ENCODE peak calls at places on chromosome 10, in four cellular contexts. U, Z, P and X are unnamed samples.

GRCh38 chr10:62813981-62814380 is 2.2 kb downstream of the EGR2 start:
- DNase-seq in U (no peak), P (no peak), Z (no peak), X (no peak)

GRCh38 chr10:89160339-89160738 is 46.8 kb downstream of the CH25H start:
- DNase-seq in Z (no peak), P (no peak), U (no peak), X (no peak)

GRCh38 chr10:127151541-127151940 is 44.9 kb downstream of the INSYN2A start:
- DNase-seq in Z (no peak), U (no peak), P (no peak), X (no peak)

GRCh38 chr10:88091490-88092061 is 228.2 kb downstream of the PTEN start:
- DNase-seq in P (no peak), U (no peak), Z (no peak), X (no peak)

GRCh38 chr10:43861966-43862751 is 213.5 kb upstream of the ZNF32 start:
- DNase-seq in U (peak), Z (no peak), P (no peak), X (no peak)

GRCh38 chr10:126872768-126873167 is 32.5 kb upstream of the DOCK1 start:
- DNase-seq in Z (no peak), U (no peak), P (no peak), X (no peak)

GRCh38 chr10:59470570-59470969 is 108.2 kb upstream of the FAM13C start:
- DNase-seq in U (no peak), Z (no peak), P (no peak), X (no peak)

GRCh38 chr10:6778992-6779701 is 199.1 kb upstream of the PRKCQ start:
- DNase-seq in P (no peak), Z (no peak), U (no peak), X (no peak)

GRCh38 chr10:110220383-110220782 is 13.0 kb downstream of the MXI1 start:
- DNase-seq in U (no peak), P (peak), Z (no peak), X (peak)

GRCh38 chr10:110222896-110223675 is 15.7 kb downstream of the MXI1 start:
- DNase-seq in P (no peak), U (no peak), Z (no peak), X (no peak)

GRCh38 chr10:110219884-110220283 is 12.5 kb downstream of the MXI1 start:
- DNase-seq in U (no peak), Z (no peak), P (no peak), X (no peak)

GRCh38 chr10:110221044-110221720 is 13.8 kb downstream of the MXI1 start:
- DNase-seq in Z (no peak), U (no peak), P (no peak), X (no peak)

DNA sequence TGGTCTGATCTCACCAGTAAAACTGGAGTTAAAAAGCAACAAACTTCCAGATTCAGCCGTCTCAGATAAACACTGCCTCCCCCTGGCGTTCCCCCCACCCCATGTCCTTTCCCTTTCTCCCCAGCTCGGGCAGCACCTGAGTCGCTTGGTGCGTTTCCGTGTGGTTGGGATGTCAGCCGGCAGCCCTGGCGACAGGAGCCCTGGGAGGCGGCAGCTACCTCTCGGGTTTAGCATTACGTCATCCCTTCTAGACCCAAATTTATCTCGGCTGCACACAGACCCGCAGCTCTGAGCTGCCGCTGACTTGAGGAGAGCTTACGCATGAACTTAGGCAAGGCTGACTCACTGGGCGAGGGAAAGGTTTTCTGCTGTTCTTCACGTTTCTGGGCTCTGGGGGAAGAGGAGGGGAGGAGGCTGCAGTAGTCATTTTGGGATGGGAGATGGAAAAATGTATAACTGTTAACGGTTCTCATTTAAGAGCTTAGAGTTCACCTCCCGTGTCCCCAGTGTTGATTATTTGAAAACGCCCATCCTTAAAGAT is 14.4 kb downstream of the MXI1 start:
- DNase-seq in Z (peak), P (peak), U (peak), X (peak)
- TF ChIP-seq CTCF in Z (no peak), P (no peak), U (no peak), X (no peak)

GRCh38 chr10:79245539-79246208 is 101.6 kb upstream of the PPIF start:
- DNase-seq in P (no peak), Z (no peak), U (no peak), X (no peak)
- H3K4me3 ChIP-seq in P (no peak), Z (no peak), U (peak), X (no peak)

DNA sequence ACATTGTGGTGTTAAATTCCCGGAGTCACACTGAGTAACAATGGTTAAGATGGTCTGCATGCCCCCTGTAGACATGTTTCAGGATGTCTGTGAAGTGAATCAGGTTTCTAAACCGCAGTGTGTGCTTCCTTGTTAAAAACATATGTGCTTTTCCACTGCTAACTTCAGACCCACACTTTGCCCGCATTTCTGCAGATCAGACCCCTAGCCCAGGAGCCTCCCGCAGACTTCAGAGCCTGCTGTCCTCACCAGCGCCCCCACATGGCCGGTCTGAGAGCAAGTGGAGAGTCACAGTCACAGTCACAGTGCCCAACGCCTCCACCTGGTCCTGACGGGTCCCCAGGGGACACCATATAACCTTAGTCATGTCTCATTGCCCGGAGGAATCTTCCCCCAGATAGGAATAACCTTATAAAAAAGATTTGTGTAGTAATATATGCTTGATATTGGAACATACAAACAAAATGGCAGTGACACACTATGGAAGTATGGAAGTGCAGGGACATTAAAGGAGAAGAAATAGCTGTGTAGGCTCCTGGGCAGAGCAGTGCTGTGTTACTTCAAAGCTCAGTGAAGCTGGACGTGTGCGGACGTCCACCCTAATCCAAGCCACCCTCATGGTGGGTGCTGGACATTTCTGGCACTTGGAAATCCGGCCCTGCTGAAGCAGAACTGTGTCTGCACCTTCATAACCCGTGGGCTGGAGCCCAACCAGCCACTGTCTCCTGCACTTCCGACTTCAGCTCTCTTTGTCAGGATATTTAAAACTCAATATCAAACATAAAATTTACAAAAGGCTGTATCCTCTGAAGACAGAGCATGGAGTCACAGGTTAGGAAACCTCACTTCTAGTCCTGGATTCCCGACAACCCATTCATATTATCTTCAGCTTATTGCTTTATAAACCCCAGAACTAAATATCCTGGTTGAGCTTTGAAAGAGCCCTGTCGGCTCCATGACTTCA is 29.0 kb downstream of the GSTO2 start:
- DNase-seq in P (no peak), Z (peak), U (no peak), X (no peak)
- H3K27ac ChIP-seq in P (peak), Z (peak), U (no peak), X (no peak)

GRCh38 chr10:15331456-15331855 is 39.6 kb downstream of the FAM171A1 start:
- DNase-seq in P (no peak), U (no peak), Z (no peak), X (no peak)
- TF ChIP-seq CTCF in P (no peak), U (no peak), Z (no peak), X (no peak)

GRCh38 chr10:119655566-119656001 is 4.4 kb downstream of the BAG3 start:
- DNase-seq in Z (peak), P (peak), U (no peak), X (no peak)
- H3K4me3 ChIP-seq in Z (no peak), P (peak), U (peak), X (no peak)

GRCh38 chr10:102310356-102311024 is 65.2 kb downstream of the GBF1 start:
- DNase-seq in U (no peak), P (no peak), Z (no peak), X (no peak)
- H3K27ac ChIP-seq in U (no peak), P (peak), Z (no peak), X (no peak)

DNA sequence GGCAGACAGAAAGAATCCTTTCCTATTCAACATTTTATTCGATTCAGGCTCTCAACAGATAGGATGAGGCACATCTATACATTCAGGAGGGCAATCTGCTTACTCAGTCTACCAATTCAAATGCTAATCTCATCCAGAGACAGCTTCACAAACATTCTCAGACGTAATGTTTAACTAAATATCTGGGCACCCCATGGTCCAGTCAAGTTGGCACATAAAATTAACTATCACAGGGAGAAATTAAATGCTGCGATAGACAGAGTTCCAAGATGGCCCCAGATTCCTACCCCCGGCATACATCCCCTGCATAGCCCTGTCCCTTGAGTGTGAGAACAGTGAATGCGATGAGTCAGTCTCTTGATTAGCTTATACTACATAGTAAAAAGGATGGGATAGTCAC is 184.3 kb downstream of the FGFR2 start:
- DNase-seq in U (no peak), Z (no peak), P (no peak), X (no peak)
- TF ChIP-seq CTCF in U (no peak), Z (no peak), P (no peak), X (no peak)